ENCODE peak calls at places on chromosomes 11 and 22, in six cellular contexts. Z is nucleus accumbens, R is iris pigment epithelial cell, O is A549, G is K562, M is NCI-H82. I is an unnamed sample.

GRCh38 chr11:58135171-58135570 is 9.8 kb upstream of the OR9I1 start:
- DNase-seq in Z (no peak), R (no peak), O (no peak), G (no peak), M (no peak), I (no peak)

GRCh38 chr22:47200273-47201051 is 438.0 kb downstream of the TBC1D22A start:
- DNase-seq in Z (no peak), R (no peak), O (no peak), G (no peak), M (no peak), I (no peak)

GRCh38 chr11:102912482-102912830 is 37.7 kb upstream of the MMP12 start:
- DNase-seq in Z (no peak), R (no peak), O (no peak), G (no peak), M (no peak), I (no peak)

GRCh38 chr11:121553367-121553766 is 100.6 kb upstream of the SORL1-AS1 start:
- DNase-seq in Z (no peak), R (no peak), O (no peak), G (no peak), M (peak), I (no peak)

GRCh38 chr11:75242722-75243600 is 2.4 kb downstream of the TPBGL start:
- DNase-seq in Z (no peak), R (no peak), O (no peak), G (no peak), M (no peak), I (no peak)

GRCh38 chr11:69513663-69514062 is 32.2 kb downstream of the LINC01488 start:
- DNase-seq in Z (no peak), R (no peak), O (no peak), G (no peak), M (no peak), I (no peak)

GRCh38 chr11:35282226-35282882 is 137.0 kb downstream of the SLC1A2 start:
- DNase-seq in Z (no peak), R (peak), O (peak), G (no peak), M (no peak), I (no peak)

GRCh38 chr11:60838132-60838531 is 3.8 kb upstream of the CCDC86 start:
- DNase-seq in Z (no peak), R (no peak), O (peak), G (peak), M (no peak), I (no peak)

GRCh38 chr11:124643605-124644425 is 21.2 kb downstream of the TBRG1 start:
- DNase-seq in Z (no peak), R (peak), O (no peak), G (peak), M (no peak), I (no peak)

GRCh38 chr11:57180964-57181363 is 789 bp upstream of the LRRC55 start:
- DNase-seq in Z (no peak), R (no peak), O (no peak), G (no peak), M (no peak), I (no peak)

GRCh38 chr11:9972917-9973504 is 309.1 kb downstream of the SWAP70 start:
- DNase-seq in Z (no peak), R (peak), O (peak), G (peak), M (peak), I (no peak)

GRCh38 chr11:77027275-77027674 is 6.9 kb upstream of the B3GNT6 start:
- DNase-seq in Z (no peak), R (no peak), O (peak), G (no peak), M (peak), I (no peak)

GRCh38 chr22:21106000-21106399 is 60.3 kb downstream of the LRRC74B start:
- DNase-seq in Z (no peak), R (no peak), O (no peak), G (no peak), M (no peak), I (no peak)

GRCh38 chr11:3091846-3092602 is 34.8 kb upstream of the CARS1 start:
- DNase-seq in Z (no peak), R (peak), O (peak), G (peak), M (peak), I (peak)

GRCh38 chr11:21142007-21142406 is 472.6 kb downstream of the NELL1 start:
- DNase-seq in Z (no peak), R (no peak), O (peak), G (no peak), M (peak), I (no peak)